ENCODE peak calls at places on chromosomes 11 and 22, in four cellular contexts. E is pancreas, O is fibroblast of lung, Q is retinal pigment epithelial cell. U is an unnamed sample.

GRCh38 chr11:3184732-3185347 is 19.7 kb upstream of the OSBPL5 start:
- DNase-seq in E (no peak), O (no peak), Q (no peak), U (no peak)

GRCh38 chr11:8652140-8652539 is 30.3 kb downstream of the TRIM66 start:
- DNase-seq in E (no peak), O (peak), Q (peak), U (peak)

GRCh38 chr11:68127791-68128681 is 6.8 kb upstream of the CHKA start:
- DNase-seq in E (peak), O (peak), Q (no peak), U (peak)

GRCh38 chr11:119373917-119374631 is 7.4 kb downstream of the USP2 start:
- DNase-seq in E (peak), O (peak), Q (no peak), U (peak)

GRCh38 chr11:10304495-10305261 is at the start of gene ADM:
- DNase-seq in E (peak), O (peak), Q (no peak), U (peak)

GRCh38 chr11:126225266-126225665 is 13.7 kb downstream of the FAM118B start:
- DNase-seq in E (no peak), O (no peak), Q (no peak), U (no peak)

GRCh38 chr11:12924650-12925049 is 84.5 kb upstream of the RASSF10 start:
- DNase-seq in E (no peak), O (no peak), Q (no peak), U (no peak)

GRCh38 chr22:22735695-22736611 is 91.5 kb downstream of the GGTLC2 start:
- DNase-seq in E (no peak), O (no peak), Q (no peak), U (no peak)

GRCh38 chr11:35214792-35215193 is 75.8 kb downstream of the CD44 start:
- DNase-seq in E (no peak), O (peak), Q (peak), U (peak)

GRCh38 chr11:34236572-34236971 is 121.2 kb downstream of the ABTB2 start:
- DNase-seq in E (no peak), O (no peak), Q (no peak), U (no peak)

GRCh38 chr11:117823294-117823940 is 1.1 kb downstream of the FXYD2 start:
- DNase-seq in E (peak), O (no peak), Q (no peak), U (no peak)

GRCh38 chr11:120124355-120124754 is 13.6 kb downstream of the TRIM29 start:
- DNase-seq in E (no peak), O (no peak), Q (no peak), U (no peak)

GRCh38 chr11:38173671-38174070 is 1575.6 kb upstream of the RAG2 start:
- DNase-seq in E (no peak), O (no peak), Q (no peak), U (no peak)

GRCh38 chr11:85483861-85484260 is 143.3 kb downstream of the DLG2 start:
- DNase-seq in E (no peak), O (peak), Q (no peak), U (no peak)

GRCh38 chr22:48493733-48494132 is 1333.9 kb downstream of the BRD1 start:
- DNase-seq in E (peak), O (no peak), Q (no peak), U (no peak)

DNA sequence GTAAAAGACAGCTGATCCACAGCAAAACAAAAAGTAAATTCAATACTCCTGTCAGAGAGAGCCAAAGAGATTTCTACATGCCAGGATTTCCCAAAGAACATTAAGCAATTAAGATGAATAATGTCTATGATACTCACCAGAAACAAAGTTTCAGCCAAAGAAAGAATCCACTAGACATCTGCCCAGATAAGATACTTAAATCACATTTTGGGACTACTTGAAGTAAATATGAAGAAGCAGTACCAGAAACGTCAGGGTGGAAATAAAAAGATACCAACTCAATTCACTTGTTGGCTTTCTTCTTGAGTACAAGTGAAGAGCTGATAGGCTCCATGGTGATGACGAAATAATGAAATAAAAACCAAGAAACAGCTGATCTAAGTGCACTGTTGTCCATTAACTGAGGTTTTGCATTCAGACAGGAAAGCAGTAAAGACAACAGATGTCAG is 31.6 kb upstream of the ARHGAP32 start:
- DNase-seq in E (no peak), O (peak), Q (no peak), U (no peak)
- H3K4me3 ChIP-seq in E (no peak), O (no peak), Q (no peak), U (no peak)

GRCh38 chr11:75867778-75868374 is 52.9 kb downstream of the UVRAG start:
- DNase-seq in E (no peak), O (peak), Q (no peak), U (peak)
- TF ChIP-seq CTCF in E (peak), O (peak), Q (peak), U (peak)

GRCh38 chr11:110713469-110713776 is 1.2 kb upstream of the ARHGAP20 start:
- DNase-seq in E (no peak), O (no peak), Q (no peak), U (no peak)

GRCh38 chr11:110711448-110711775 is 825 bp downstream of the ARHGAP20 start:
- DNase-seq in E (no peak), O (no peak), Q (no peak), U (no peak)

GRCh38 chr11:110712643-110713468 is 619 bp upstream of the ARHGAP20 start:
- DNase-seq in E (peak), O (peak), Q (no peak), U (peak)

GRCh38 chr11:110711776-110712642 is at the start of gene ARHGAP20:
- DNase-seq in E (peak), O (peak), Q (no peak), U (no peak)

DNA sequence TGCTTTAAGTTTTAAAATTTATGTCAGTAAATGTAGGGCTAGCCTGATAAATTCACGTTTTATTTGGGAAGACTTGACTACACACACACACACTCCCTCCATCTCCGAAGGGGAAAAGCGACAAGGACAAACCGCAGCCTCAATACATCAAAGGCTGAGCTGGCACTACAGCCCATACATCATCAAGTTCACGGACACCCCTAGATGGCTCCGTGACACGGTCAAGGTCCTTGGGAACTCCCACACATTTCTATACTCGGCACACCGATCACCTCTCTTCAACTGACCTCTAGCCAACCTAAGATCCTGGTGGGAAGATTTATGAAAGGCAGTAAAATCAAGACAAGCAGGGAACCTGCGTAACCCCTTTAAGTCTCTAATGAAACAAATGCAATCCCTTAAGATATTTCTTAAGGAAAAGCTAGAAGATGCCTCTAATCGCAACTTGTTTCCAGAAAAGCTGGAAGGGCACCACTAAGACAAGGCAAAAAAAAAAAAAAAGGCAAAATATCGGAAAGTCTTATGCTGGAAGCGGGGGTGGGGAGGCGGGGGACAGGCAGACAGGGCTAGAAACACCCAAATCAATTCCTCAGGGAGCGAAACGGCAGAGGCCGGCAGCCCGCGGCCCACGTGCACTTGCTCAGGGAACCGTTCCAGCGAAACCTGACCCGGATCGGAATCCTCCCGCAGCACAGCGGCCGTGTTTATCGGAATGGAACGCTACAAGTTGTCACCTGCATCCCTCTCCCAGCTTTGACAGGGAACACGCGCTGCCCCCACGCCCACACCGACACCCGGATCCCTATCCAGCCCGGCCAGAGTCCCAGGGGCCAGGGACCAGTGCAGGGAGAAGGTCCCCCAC is 1.5 kb downstream of the ARHGAP20 start:
- DNase-seq in E (peak), O (peak), Q (no peak), U (no peak)
- H3K4me3 ChIP-seq in E (no peak), O (peak), Q (peak), U (peak)

GRCh38 chr11:27367881-27368280 is 4.9 kb upstream of the CCDC34 start:
- DNase-seq in E (no peak), O (no peak), Q (no peak), U (no peak)

GRCh38 chr11:27363576-27364115 is 631 bp upstream of the CCDC34 start:
- DNase-seq in E (no peak), O (no peak), Q (no peak), U (no peak)

GRCh38 chr11:27358306-27358705 is 4.7 kb downstream of the CCDC34 start:
- DNase-seq in E (no peak), O (peak), Q (no peak), U (no peak)

GRCh38 chr11:27362032-27362431 is 983 bp downstream of the CCDC34 start:
- DNase-seq in E (no peak), O (no peak), Q (no peak), U (no peak)

GRCh38 chr11:27362749-27363575 is at the start of gene CCDC34:
- DNase-seq in E (peak), O (peak), Q (peak), U (peak)
- TF ChIP-seq CTCF in E (no peak), O (no peak), Q (no peak), U (no peak)

GRCh38 chr11:1461806-1462455 is 24.6 kb downstream of the MOB2 start:
- DNase-seq in E (no peak), O (no peak), Q (no peak), U (no peak)
- H3K4me3 ChIP-seq in E (no peak), O (no peak), Q (no peak), U (no peak)

GRCh38 chr22:30224161-30224857 is 22.2 kb downstream of the LIF start:
- DNase-seq in E (no peak), O (no peak), Q (no peak), U (no peak)
- TF ChIP-seq CTCF in E (no peak), O (no peak), Q (no peak), U (no peak)